ENCODE peak calls at places on chromosomes 12 and 14, in five cellular contexts. T, U, X, J and R are unnamed samples.

GRCh38 chr14:36069535-36069900 is 107.0 kb downstream of the PTCSC3 start:
- DNase-seq in T (no peak), U (peak; percentile 58), X (no peak), J (no peak), R (no peak)

GRCh38 chr12:96070670-96071279 is 35.4 kb upstream of the LTA4H start:
- DNase-seq in T (no peak), U (peak; percentile 21), X (no peak), J (no peak), R (no peak)

GRCh38 chr12:12404297-12404696 is 47.4 kb downstream of the BORCS5 start:
- DNase-seq in T (no peak), U (no peak), X (no peak), J (no peak), R (no peak)

GRCh38 chr12:53074999-53075370 is 4.2 kb downstream of the SPRYD3 start:
- DNase-seq in T (no peak), U (no peak), X (peak; percentile 57), J (no peak), R (no peak)

GRCh38 chr14:100400115-100400514 is 77.0 kb downstream of the SLC25A47 start:
- DNase-seq in T (no peak), U (no peak), X (no peak), J (no peak), R (no peak)

GRCh38 chr12:46357438-46358324 is 14.9 kb downstream of the SLC38A2 start:
- DNase-seq in T (no peak), U (no peak), X (no peak), J (no peak), R (no peak)

GRCh38 chr12:54509660-54510059 is 12.1 kb downstream of the NCKAP1L start:
- DNase-seq in T (no peak), U (no peak), X (no peak), J (no peak), R (no peak)

GRCh38 chr12:6204533-6205143 is 4.4 kb downstream of the CD9 start:
- DNase-seq in T (no peak), U (no peak), X (no peak), J (no peak), R (no peak)

GRCh38 chr12:104340917-104341611 is 37.5 kb downstream of the EID3 start:
- DNase-seq in T (no peak), U (no peak), X (no peak), J (no peak), R (no peak)

GRCh38 chr14:55249423-55249822 is 21.8 kb upstream of the FBXO34 start:
- DNase-seq in T (no peak), U (no peak), X (no peak), J (no peak), R (no peak)

DNA sequence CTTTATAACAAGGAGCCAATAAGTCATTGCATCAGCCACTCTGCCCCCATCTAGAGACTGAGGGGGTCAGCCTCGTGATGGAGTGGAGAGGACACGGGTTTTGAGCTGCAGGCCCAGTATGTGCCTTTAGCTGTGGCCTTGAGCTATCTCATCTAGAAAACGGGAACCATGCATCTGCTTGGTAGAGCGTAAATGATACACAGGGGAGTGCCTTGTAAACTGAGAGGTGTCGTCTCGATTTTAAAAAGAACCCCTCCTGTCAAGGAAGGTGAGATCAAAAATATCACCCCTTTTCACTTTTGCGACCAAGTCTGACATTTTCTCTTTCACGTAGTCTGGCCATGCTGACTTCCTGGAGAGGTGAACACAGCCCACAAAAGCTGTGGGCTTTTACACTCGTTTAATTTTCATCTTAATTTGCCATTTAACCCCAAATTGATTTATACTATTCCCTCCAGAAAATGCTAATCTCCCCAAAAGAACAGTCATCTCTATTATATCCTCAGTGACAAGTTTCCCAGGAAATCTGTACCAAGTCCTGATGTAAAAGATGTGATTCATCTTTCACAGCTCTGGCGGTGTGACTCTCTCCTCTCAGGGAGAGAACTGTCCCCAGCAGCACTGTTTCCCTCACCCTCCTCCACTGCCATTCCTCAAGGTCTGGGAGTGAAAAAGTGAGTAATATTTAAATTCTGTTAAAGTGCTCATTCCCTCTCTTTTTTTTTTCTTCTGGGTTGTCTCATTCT is 30.6 kb downstream of the VCPKMT start:
- DNase-seq in T (no peak), U (no peak), X (no peak), J (no peak), R (no peak)
- H3K27ac ChIP-seq in T (no peak overlapping the region), U (no peak overlapping the region), X (no peak overlapping the region), J (no peak overlapping the region), R (peak overlapping the region; percentile 50)

GRCh38 chr14:95150910-95151309 is 6.4 kb downstream of the DICER1 start:
- DNase-seq in T (no peak), U (no peak), X (no peak), J (no peak), R (no peak)

GRCh38 chr14:95146079-95146771 is 11.1 kb downstream of the DICER1 start:
- DNase-seq in T (no peak), U (no peak), X (no peak), J (no peak), R (no peak)

GRCh38 chr14:95144849-95145248 is 12.5 kb downstream of the DICER1 start:
- DNase-seq in T (no peak), U (no peak), X (no peak), J (no peak), R (no peak)

GRCh38 chr14:95149441-95149840 is 7.9 kb downstream of the DICER1 start:
- DNase-seq in T (no peak), U (no peak), X (no peak), J (no peak), R (no peak)

GRCh38 chr14:95147597-95147996 is 9.7 kb downstream of the DICER1 start:
- DNase-seq in T (no peak), U (no peak), X (no peak), J (no peak), R (no peak)
- H3K27ac ChIP-seq in T (peak overlapping the region; percentile 80), U (no peak overlapping the region), X (no peak overlapping the region), J (no peak overlapping the region), R (no peak overlapping the region)

GRCh38 chr12:114744285-114744684 is 60.3 kb upstream of the TBX3 start:
- DNase-seq in T (no peak), U (no peak), X (no peak), J (no peak), R (no peak)
- H3K27ac ChIP-seq in T (no peak overlapping the region), U (no peak overlapping the region), X (no peak overlapping the region), J (no peak overlapping the region), R (no peak overlapping the region)

DNA sequence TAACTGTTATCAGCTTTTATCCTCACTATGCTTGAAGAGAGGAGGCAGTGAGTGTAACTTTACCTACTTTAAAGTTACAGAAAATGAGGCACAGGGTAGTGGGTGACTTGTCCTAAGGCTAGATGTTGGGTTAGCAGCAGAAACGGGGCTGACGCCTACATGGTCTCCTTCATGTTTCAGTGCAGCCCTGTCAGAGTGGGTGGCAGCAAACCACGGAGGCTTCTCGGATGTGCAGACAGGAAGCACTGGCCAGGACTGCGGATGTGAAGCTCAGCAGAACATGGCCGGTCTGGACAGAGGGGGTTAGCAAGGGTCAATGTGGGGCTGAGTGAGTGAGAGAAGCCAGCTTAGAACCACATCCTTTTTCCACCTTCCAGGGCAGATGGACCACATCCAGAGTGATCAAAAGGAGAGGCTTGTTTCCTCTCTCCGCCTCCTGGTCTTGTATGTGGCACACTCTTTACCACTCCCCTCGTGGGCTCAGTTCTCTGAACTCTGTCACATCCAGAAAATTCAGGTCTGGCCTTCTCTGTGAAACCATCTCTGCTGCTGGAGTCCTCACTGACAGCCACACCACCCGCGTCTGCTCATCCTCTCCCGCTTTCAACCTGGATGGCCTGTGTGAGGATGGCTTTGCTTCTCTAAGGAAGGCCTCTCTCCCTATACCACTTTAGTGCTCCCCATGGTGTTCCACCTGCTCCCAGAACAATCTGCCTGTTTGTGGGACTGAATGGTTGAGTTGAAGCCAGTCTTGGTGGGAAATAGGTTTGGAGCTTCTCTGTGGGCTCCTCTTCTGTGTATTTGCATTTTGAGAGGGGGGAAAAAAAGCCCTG is 14.1 kb downstream of the SUSD6 start:
- DNase-seq in T (no peak), U (no peak), X (no peak), J (peak; percentile 72), R (peak; percentile 78)
- H3K27ac ChIP-seq in T (peak overlapping the region; percentile 54), U (no peak overlapping the region), X (no peak overlapping the region), J (peak overlapping the region; percentile 31), R (peak overlapping the region; percentile 39)